ENCODE peak calls at places on chromosomes 4 and X, in five cellular contexts. N is left lung, O is right atrium auricular region, I is IMR-90, Z is AG09309. B is an unnamed sample.

GRCh38 chrX:117985241-117985640 is 131.4 kb downstream of the KLHL13 start:
- DNase-seq in O (no peak), Z (no peak), N (no peak), I (peak), B (no peak)

GRCh38 chr4:3729885-3730226 is 36.3 kb upstream of the ADRA2C start:
- DNase-seq in O (no peak), I (no peak), N (no peak), Z (no peak), B (no peak)

GRCh38 chr4:180407273-180407885 is 1835.8 kb upstream of the TENM3 start:
- DNase-seq in Z (no peak), I (no peak), O (no peak), N (no peak), B (no peak)

GRCh38 chrX:2424317-2424716 is 76.5 kb downstream of the DHRSX start:
- DNase-seq in Z (no peak), O (no peak), I (no peak), N (no peak), B (no peak)

GRCh38 chrX:1075741-1076140 is 136.7 kb downstream of the CRLF2 start:
- DNase-seq in N (no peak), I (no peak), Z (no peak), O (no peak), B (no peak)

GRCh38 chrX:115606861-115607260 is 45.9 kb downstream of the PLS3 start:
- DNase-seq in Z (no peak), O (no peak), I (no peak), N (no peak), B (peak)

GRCh38 chrX:51144828-51145442 is 187.7 kb upstream of the NUDT10 start:
- DNase-seq in I (peak), N (no peak), Z (no peak), O (no peak), B (peak)

GRCh38 chr4:166622425-166622977 is 611.8 kb downstream of the SPOCK3 start:
- DNase-seq in N (no peak), Z (no peak), O (no peak), I (no peak), B (no peak)

GRCh38 chrX:10190367-10190766 is 33.6 kb downstream of the CLCN4 start:
- DNase-seq in O (no peak), Z (peak), I (peak), N (no peak), B (no peak)

GRCh38 chrX:131316260-131316659 is 27.2 kb upstream of the IGSF1 start:
- DNase-seq in I (no peak), O (no peak), Z (no peak), N (no peak), B (no peak)

GRCh38 chr4:168612435-168613139 is 115.7 kb downstream of the PALLD start:
- DNase-seq in Z (no peak), N (no peak), O (no peak), I (peak), B (no peak)

GRCh38 chrX:68703849-68704248 is 56.4 kb downstream of the STARD8 start:
- DNase-seq in N (no peak), I (no peak), Z (no peak), O (no peak), B (no peak)
- H3K4me3 ChIP-seq in N (no peak), I (no peak), Z (no peak), O (no peak), B (no peak)

GRCh38 chrX:30248854-30249253 is 1.9 kb downstream of the MAGEB1 start:
- DNase-seq in O (no peak), Z (no peak), N (no peak), I (no peak), B (no peak)

GRCh38 chrX:30241724-30242415 is at the start of gene MAGEB4:
- DNase-seq in O (no peak), N (no peak), I (no peak), Z (no peak), B (no peak)

DNA sequence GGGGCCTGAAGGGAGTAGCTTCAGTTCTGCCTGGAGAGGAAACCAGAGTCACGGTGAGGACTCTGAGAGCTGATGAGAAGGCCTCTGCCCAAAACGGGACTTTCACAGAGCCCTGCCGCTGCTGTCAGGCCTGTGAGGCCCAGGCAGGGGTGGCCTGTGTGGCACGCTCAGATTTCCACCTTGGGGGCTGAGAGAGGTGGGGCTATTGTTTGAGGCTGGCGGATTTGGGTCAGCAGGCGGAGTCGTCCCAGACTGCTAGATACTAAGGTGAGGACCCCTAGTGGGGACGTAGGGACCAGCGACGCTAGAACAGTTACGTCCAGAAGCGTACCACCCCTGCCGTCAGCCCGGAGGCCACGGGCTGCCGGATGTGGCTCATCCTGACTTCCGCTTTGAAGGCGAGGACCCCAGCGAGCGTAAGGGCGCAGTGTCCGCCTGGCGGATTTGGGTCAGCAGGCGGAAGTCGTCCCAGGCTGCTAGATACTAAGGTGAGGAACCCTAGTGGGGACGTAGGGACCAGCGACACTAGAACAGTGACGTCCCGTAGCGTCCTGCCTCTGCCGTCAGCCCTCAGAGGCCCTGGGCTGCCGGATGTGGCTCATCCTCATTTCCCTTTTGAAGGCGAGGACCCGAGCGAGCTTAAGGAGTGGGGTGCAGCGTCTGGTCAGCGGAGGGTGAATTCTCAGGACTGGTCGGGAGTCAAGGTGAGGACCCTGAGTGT is at the start of gene MAGEB1:
- DNase-seq in O (no peak), Z (no peak), I (no peak), N (no peak), B (no peak)
- TF ChIP-seq CTCF in O (no peak), Z (no peak), I (no peak), N (no peak), B (no peak)

GRCh38 chrX:39513836-39514235 is 583.9 kb downstream of the BCOR start:
- DNase-seq in O (no peak), Z (no peak), I (no peak), N (no peak), B (no peak)

GRCh38 chrX:39518451-39519212 is 579.1 kb downstream of the BCOR start:
- DNase-seq in I (no peak), O (no peak), Z (no peak), N (no peak), B (no peak)

GRCh38 chrX:39516399-39516798 is 581.4 kb downstream of the BCOR start:
- DNase-seq in Z (no peak), I (no peak), N (no peak), O (no peak), B (no peak)

GRCh38 chrX:39519566-39520301 is 578.0 kb downstream of the BCOR start:
- DNase-seq in I (no peak), N (no peak), Z (no peak), O (peak), B (no peak)

DNA sequence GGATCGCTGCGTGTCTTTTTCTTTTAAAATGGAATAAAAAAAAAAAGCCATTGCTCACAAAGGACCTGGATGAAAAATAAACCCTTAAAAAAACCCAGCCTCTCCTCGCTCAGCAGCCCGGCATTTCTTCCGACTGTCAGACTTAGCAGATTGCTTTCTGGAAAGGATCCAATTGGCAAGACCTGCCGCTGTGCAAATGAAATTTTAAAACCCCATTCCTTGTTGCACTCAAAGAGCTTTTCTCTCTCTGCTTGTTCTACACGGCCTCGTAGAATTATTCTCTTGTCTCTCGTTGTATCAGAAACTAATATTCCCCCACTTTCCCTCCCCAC is 578.6 kb downstream of the BCOR start:
- DNase-seq in N (no peak), Z (no peak), I (no peak), O (no peak), B (no peak)
- H3K4me3 ChIP-seq in N (no peak), Z (no peak), I (no peak), O (no peak), B (no peak)

GRCh38 chr4:75432683-75433082 is 81.5 kb downstream of the RCHY1 start:
- DNase-seq in O (no peak), N (no peak), Z (no peak), I (peak), B (peak)
- TF ChIP-seq CTCF in O (no peak), N (no peak), Z (peak), I (peak), B (peak)

DNA sequence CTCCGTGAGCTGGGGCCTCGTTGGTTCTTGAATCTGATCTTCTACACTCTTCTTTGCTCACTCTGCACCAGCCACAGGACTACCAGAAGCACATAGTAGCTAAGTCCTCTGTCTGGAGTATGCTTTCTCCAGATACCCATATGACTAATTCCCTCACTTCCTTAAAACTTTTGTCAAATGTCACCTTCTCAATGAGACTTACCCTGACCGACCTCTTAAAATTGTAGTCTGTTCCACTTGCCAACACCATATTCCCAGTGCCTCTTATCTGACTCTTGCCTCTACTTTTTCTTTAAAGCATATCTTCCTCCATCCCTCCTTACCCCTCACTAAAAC is 10.0 kb downstream of the PARM1 start:
- DNase-seq in Z (no peak), I (no peak), N (no peak), O (no peak), B (no peak)
- H3K4me3 ChIP-seq in Z (no peak), I (no peak), N (no peak), O (no peak), B (no peak)

DNA sequence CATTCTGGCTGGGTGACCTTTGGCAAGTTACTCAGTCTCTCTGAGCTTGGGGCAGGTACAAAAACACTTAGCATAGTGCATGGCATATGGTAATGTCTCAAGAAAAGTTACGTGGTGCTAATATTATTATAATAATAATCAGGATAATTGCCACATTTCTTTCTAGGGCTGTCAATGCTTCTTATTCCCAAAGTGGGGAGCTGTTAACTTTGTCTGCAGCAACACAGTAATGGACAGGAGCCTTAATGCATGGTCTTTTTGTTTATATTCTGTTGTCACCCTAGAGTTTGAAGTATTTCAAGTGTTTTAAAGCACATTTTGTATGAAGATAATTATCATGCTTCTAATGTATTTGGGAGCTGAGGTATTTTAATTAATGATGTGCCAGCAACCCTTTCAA is 121.8 kb downstream of the FHIP1A start:
- DNase-seq in I (no peak), N (no peak), Z (no peak), O (no peak), B (no peak)
- TF ChIP-seq CTCF in I (peak), N (no peak), Z (peak), O (peak), B (no peak)

GRCh38 chr4:48127882-48128394 is 6.1 kb downstream of the TXK start:
- DNase-seq in Z (peak), I (peak), N (peak), O (peak), B (peak)

GRCh38 chr4:48131736-48132135 is 2.3 kb downstream of the TXK start:
- DNase-seq in O (no peak), N (no peak), Z (no peak), I (no peak), B (no peak)

GRCh38 chr4:48130100-48130499 is 4.0 kb downstream of the TXK start:
- DNase-seq in I (no peak), O (no peak), N (no peak), Z (no peak), B (no peak)

GRCh38 chr4:48127231-48127881 is 6.7 kb downstream of the TXK start:
- DNase-seq in I (no peak), O (no peak), Z (no peak), N (no peak), B (peak)

GRCh38 chr4:48129307-48130014 is 4.6 kb downstream of the TXK start:
- DNase-seq in Z (no peak), N (no peak), O (no peak), I (no peak), B (no peak)
- H3K4me3 ChIP-seq in Z (no peak), N (no peak), O (no peak), I (no peak), B (no peak)

GRCh38 chr4:85228264-85228663 is 246.7 kb upstream of the ARHGAP24 start:
- DNase-seq in N (no peak), Z (no peak), I (no peak), O (no peak), B (no peak)
- TF ChIP-seq CTCF in N (no peak), Z (no peak), I (no peak), O (no peak), B (no peak)

DNA sequence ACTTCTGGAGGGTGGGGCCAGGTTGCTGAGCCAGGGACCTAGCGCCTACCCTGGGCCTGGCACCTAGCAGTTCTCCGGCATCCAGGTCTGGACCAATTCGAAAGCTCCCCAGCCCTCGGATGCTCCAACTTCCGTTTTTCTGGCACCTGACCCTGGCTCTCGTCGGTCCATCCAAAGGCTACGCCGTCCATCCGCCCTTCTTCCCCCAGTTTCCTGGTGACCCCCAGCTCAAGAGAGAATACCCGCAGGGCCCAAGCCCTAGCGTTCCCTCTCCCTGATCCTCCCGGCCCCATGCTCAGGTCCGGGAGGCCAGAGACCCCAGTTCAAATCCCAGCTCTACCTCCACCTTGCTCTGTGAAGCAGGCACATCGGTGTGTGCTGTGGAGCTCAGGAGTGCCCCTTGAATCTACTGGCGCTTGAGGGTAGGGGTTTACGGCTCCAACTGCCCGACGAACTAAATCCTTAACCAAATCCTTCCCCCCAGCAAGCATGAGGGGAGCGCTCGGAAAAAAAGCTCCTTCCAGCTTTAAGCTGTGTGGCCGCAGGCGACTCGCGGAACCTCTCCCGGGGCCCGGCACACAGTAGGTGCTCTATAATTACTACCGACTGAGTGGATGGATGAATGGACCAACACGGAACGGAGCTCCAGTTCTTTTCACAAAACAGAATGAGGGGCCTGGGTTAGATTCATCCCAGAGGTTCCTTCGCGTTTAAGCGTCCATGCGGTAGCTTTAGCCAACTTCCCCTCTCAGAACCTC is 1.1 kb downstream of the CRMP1 start:
- DNase-seq in O (no peak), I (no peak), Z (no peak), N (peak), B (no peak)
- H3K4me3 ChIP-seq in O (no peak), I (no peak), Z (no peak), N (no peak), B (no peak)

B was measured in Caco-2.